ENCODE peak calls at places on chromosomes 6 and 20, in nine cellular contexts. C is mucosa of descending colon; L is activated naive CD4-positive, alpha-beta T cell treated with Interleukin-2 at 50 U/mL for 16 hours; W is globus pallidus; O is H54; D is HEK293T; P is dorsolateral prefrontal cortex; M is GM12865; F is stimulated activated CD4-positive, alpha-beta T cell treated with anti-CD3 and anti-CD28 coated beads, Interleukin-15, amount 100 ng/mL, for 1 hour. H is an unnamed sample.

GRCh38 chr6:40999498-41000070 is 39.4 kb downstream of the UNC5CL start:
- DNase-seq in C (peak), L (no peak), W (peak), O (peak), D (peak), P (no peak), M (peak), F (no peak), H (peak)

GRCh38 chr6:161181136-161181535 is 92.7 kb downstream of the AGPAT4 start:
- DNase-seq in C (no peak), L (no peak), W (peak), O (no peak), D (no peak), P (no peak), M (no peak), F (no peak), H (no peak)

GRCh38 chr6:18579869-18580268 is 192.7 kb downstream of the RNF144B start:
- DNase-seq in C (no peak), L (no peak), W (no peak), O (no peak), D (no peak), P (no peak), M (no peak), F (no peak), H (no peak)

GRCh38 chr20:7650481-7650880 is 289.8 kb downstream of the HAO1 start:
- DNase-seq in C (no peak), L (no peak), W (no peak), O (no peak), D (no peak), P (no peak), M (no peak), F (no peak), H (no peak)

GRCh38 chr6:108408861-108409260 is 114.0 kb downstream of the AFG1L start:
- DNase-seq in C (no peak), L (no peak), W (no peak), O (no peak), D (no peak), P (no peak), M (no peak), F (no peak), H (no peak)

GRCh38 chr6:44234101-44235090 is 11.0 kb downstream of the SLC29A1 start:
- DNase-seq in C (peak), L (no peak), W (peak), O (peak), D (peak), P (peak), M (peak), F (no peak), H (peak)

GRCh38 chr20:58902003-58902402 is 49.5 kb downstream of the GNAS start:
- DNase-seq in C (no peak), L (no peak), W (no peak), O (no peak), D (no peak), P (no peak), M (no peak), F (no peak), H (no peak)

GRCh38 chr20:1440024-1440423 is 26.6 kb downstream of the NSFL1C start:
- DNase-seq in C (peak), L (no peak), W (no peak), O (no peak), D (no peak), P (no peak), M (peak), F (no peak), H (peak)

GRCh38 chr6:17431581-17431980 is 38.2 kb downstream of the CAP2 start:
- DNase-seq in C (no peak), L (no peak), W (no peak), O (peak), D (no peak), P (no peak), M (no peak), F (no peak), H (no peak)

GRCh38 chr6:111810321-111811235 is 62.7 kb downstream of the FYN start:
- DNase-seq in C (no peak), L (peak), W (peak), O (no peak), D (no peak), P (no peak), M (no peak), F (no peak), H (no peak)

GRCh38 chr6:72783667-72784066 is 161.8 kb downstream of the KCNQ5 start:
- DNase-seq in C (no peak), L (no peak), W (no peak), O (no peak), D (no peak), P (no peak), M (no peak), F (no peak), H (no peak)

H was measured in WERI-Rb-1.